ENCODE peak calls at places on chromosomes 11 and 22, in nine cellular contexts. C is SW 1271; X is activated CD4-positive, alpha-beta T cell treated with anti-CD3 and anti-CD28 coated beads, Interleukin-2, amount 50 U/mL, for 48 hours; W is EL; G is heart right ventricle; Z is stimulated activated CD8-positive, alpha-beta memory T cell treated with anti-CD3 and anti-CD28 coated beads, Interleukin-2, amount 100 ng/mL, for 1 hour; I is activated T-cell treated with anti-CD3 and anti-CD28 coated beads for 1 hour; Y is hepatic stellate cell; K is Ammon's horn. H is an unnamed sample.

GRCh38 chr11:26297179-26297970 is 34.6 kb upstream of the ANO3 start:
- DNase-seq in C (peak), X (no peak), W (peak), G (no peak), Z (no peak), I (no peak), Y (peak), K (peak), H (peak)

GRCh38 chr11:2426826-2427521 is 17.3 kb downstream of the TRPM5 start:
- DNase-seq in C (no peak), X (no peak), W (no peak), G (no peak), Z (no peak), I (no peak), Y (no peak), K (no peak), H (no peak)

GRCh38 chr11:10893713-10894112 is 35.9 kb upstream of the ZBED5 start:
- DNase-seq in C (no peak), X (no peak), W (peak), G (no peak), Z (no peak), I (no peak), Y (peak), K (no peak), H (peak)

GRCh38 chr22:38462960-38463784 is 4.7 kb upstream of the KDELR3 start:
- DNase-seq in C (no peak), X (no peak), W (no peak), G (peak), Z (no peak), I (no peak), Y (no peak), K (no peak), H (peak)

GRCh38 chr11:110571286-110571685 is 141.0 kb downstream of the ARHGAP20 start:
- DNase-seq in C (no peak), X (no peak), W (no peak), G (no peak), Z (no peak), I (no peak), Y (no peak), K (no peak), H (no peak)

GRCh38 chr11:96508861-96509260 is 119.0 kb downstream of the JRKL start:
- DNase-seq in C (no peak), X (no peak), W (no peak), G (no peak), Z (no peak), I (no peak), Y (no peak), K (no peak), H (no peak)

GRCh38 chr11:64250875-64251721 is at the start of gene PLCB3:
- DNase-seq in C (peak), X (peak), W (peak), G (peak), Z (peak), I (peak), Y (peak), K (peak), H (peak)

GRCh38 chr22:47177334-47177815 is 414.9 kb downstream of the TBC1D22A start:
- DNase-seq in C (no peak), X (no peak), W (no peak), G (no peak), Z (no peak), I (no peak), Y (no peak), K (no peak), H (no peak)

GRCh38 chr22:33271390-33272161 is 213.4 kb upstream of the SYN3 start:
- DNase-seq in C (no peak), X (no peak), W (no peak), G (peak), Z (no peak), I (no peak), Y (no peak), K (peak), H (peak)

GRCh38 chr11:65719887-65720236 is 736 bp downstream of the RNASEH2C start:
- DNase-seq in C (no peak), X (peak), W (peak), G (no peak), Z (peak), I (no peak), Y (peak), K (peak), H (peak)

GRCh38 chr11:60088364-60088763 is at the start of gene MS4A2:
- DNase-seq in C (no peak), X (no peak), W (no peak), G (no peak), Z (no peak), I (no peak), Y (no peak), K (no peak), H (no peak)

GRCh38 chr11:47995318-47995717 is 15.0 kb downstream of the PTPRJ start:
- DNase-seq in C (no peak), X (no peak), W (no peak), G (no peak), Z (no peak), I (no peak), Y (no peak), K (no peak), H (peak)

GRCh38 chr11:119478711-119479285 is 55.8 kb upstream of the THY1 start:
- DNase-seq in C (no peak), X (no peak), W (no peak), G (no peak), Z (no peak), I (no peak), Y (no peak), K (no peak), H (no peak)

GRCh38 chr11:6568191-6568918 is 35.1 kb downstream of the RRP8 start:
- DNase-seq in C (no peak), X (no peak), W (peak), G (peak), Z (no peak), I (no peak), Y (peak), K (peak), H (peak)

GRCh38 chr22:27719535-27720227 is 81.9 kb downstream of the MN1 start:
- DNase-seq in C (no peak), X (no peak), W (peak), G (peak), Z (no peak), I (no peak), Y (peak), K (peak), H (peak)

GRCh38 chr22:34334893-34335292 is 414.6 kb upstream of the LARGE1 start:
- DNase-seq in C (no peak), X (no peak), W (no peak), G (no peak), Z (no peak), I (no peak), Y (no peak), K (no peak), H (no peak)

GRCh38 chr11:63937713-63938480 is 905 bp upstream of the NAA40 start:
- DNase-seq in C (peak), X (peak), W (no peak), G (no peak), Z (no peak), I (no peak), Y (no peak), K (no peak), H (no peak)

GRCh38 chr22:46515208-46516111 is 22.0 kb downstream of the CELSR1 start:
- DNase-seq in C (no peak), X (no peak), W (peak), G (no peak), Z (no peak), I (no peak), Y (no peak), K (no peak), H (peak)

GRCh38 chr11:15893080-15893492 is 463.3 kb downstream of the SOX6 start:
- DNase-seq in C (no peak), X (no peak), W (peak), G (no peak), Z (no peak), I (no peak), Y (peak), K (no peak), H (peak)

GRCh38 chr11:16280256-16280682 is 76.1 kb downstream of the SOX6 start:
- DNase-seq in C (no peak), X (no peak), W (no peak), G (peak), Z (no peak), I (no peak), Y (no peak), K (no peak), H (no peak)

GRCh38 chr22:27959335-27960090 is 40.5 kb upstream of the PITPNB start:
- DNase-seq in C (no peak), X (no peak), W (no peak), G (no peak), Z (no peak), I (no peak), Y (no peak), K (no peak), H (no peak)

GRCh38 chr11:64890084-64890944 is 11.9 kb upstream of the EHD1 start:
- DNase-seq in C (no peak), X (no peak), W (no peak), G (no peak), Z (no peak), I (no peak), Y (no peak), K (no peak), H (no peak)

GRCh38 chr11:77299528-77299993 is 1.9 kb downstream of the GDPD4 start:
- DNase-seq in C (no peak), X (no peak), W (peak), G (no peak), Z (no peak), I (no peak), Y (no peak), K (no peak), H (peak)

GRCh38 chr22:46049726-46050450 is 72.9 kb upstream of the WNT7B start:
- DNase-seq in C (no peak), X (no peak), W (no peak), G (no peak), Z (no peak), I (no peak), Y (no peak), K (no peak), H (no peak)

GRCh38 chr11:32259641-32260081 is 168.8 kb downstream of the RCN1 start:
- DNase-seq in C (no peak), X (peak), W (peak), G (peak), Z (no peak), I (no peak), Y (no peak), K (peak), H (peak)

GRCh38 chr11:79237676-79238075 is 203.2 kb downstream of the TENM4 start:
- DNase-seq in C (no peak), X (no peak), W (peak), G (peak), Z (no peak), I (no peak), Y (no peak), K (no peak), H (peak)

GRCh38 chr11:834371-835316 is 1.9 kb downstream of the CD151 start:
- DNase-seq in C (peak), X (no peak), W (peak), G (peak), Z (no peak), I (no peak), Y (peak), K (peak), H (peak)

GRCh38 chr11:5364214-5364613 is 12.9 kb downstream of the OR51B6 start:
- DNase-seq in C (peak), X (no peak), W (peak), G (no peak), Z (no peak), I (no peak), Y (peak), K (no peak), H (peak)

GRCh38 chr11:67372232-67372992 is 986 bp downstream of the CLCF1 start:
- DNase-seq in C (no peak), X (no peak), W (peak), G (no peak), Z (no peak), I (no peak), Y (no peak), K (no peak), H (peak)

GRCh38 chr11:117384045-117384444 is 56.4 kb downstream of the CEP164 start:
- DNase-seq in C (no peak), X (no peak), W (peak), G (no peak), Z (no peak), I (no peak), Y (peak), K (no peak), H (peak)

GRCh38 chr11:78203184-78203583 is 14.5 kb downstream of the USP35 start:
- DNase-seq in C (no peak), X (peak), W (no peak), G (no peak), Z (peak), I (peak), Y (no peak), K (no peak), H (no peak)

GRCh38 chr11:14357843-14358728 is 897 bp downstream of the RRAS2 start:
- DNase-seq in C (peak), X (peak), W (peak), G (peak), Z (no peak), I (peak), Y (peak), K (peak), H (peak)

GRCh38 chr22:45302047-45302446 is 7.7 kb upstream of the FAM118A start:
- DNase-seq in C (no peak), X (no peak), W (peak), G (no peak), Z (no peak), I (no peak), Y (peak), K (no peak), H (peak)

GRCh38 chr11:19398772-19399542 is 158.2 kb upstream of the E2F8 start:
- DNase-seq in C (no peak), X (no peak), W (peak), G (no peak), Z (no peak), I (no peak), Y (peak), K (no peak), H (no peak)

GRCh38 chr22:44179989-44180705 is 578 bp upstream of the PARVG start:
- DNase-seq in C (no peak), X (no peak), W (no peak), G (no peak), Z (no peak), I (no peak), Y (no peak), K (no peak), H (no peak)

GRCh38 chr22:19628038-19628776 is 86.1 kb upstream of the SEPTIN5 start:
- DNase-seq in C (no peak), X (no peak), W (no peak), G (no peak), Z (no peak), I (no peak), Y (no peak), K (no peak), H (no peak)

H was measured in kidney tubule cell.